ENCODE peak calls at places on chromosome 18, in ten cellular contexts. One of them, this sample, is unnamed.

GRCh38 chr18:28511421-28511821 is 334.5 kb upstream of the CDH2 start:
- DNase-seq in endothelial cell: no peak
- DNase-seq in RWPE1: no peak
- DNase-seq in fibroblast of mammary gland: no peak
- DNase-seq in lower lobe of right lung: no peak
- DNase-seq in OCI-LY7: no peak
- DNase-seq in MCF 10A: peak
- DNase-seq in astrocyte of the spinal cord: peak
- DNase-seq in cardiac fibroblast: peak
- DNase-seq in B cell: no peak
- DNase-seq in this sample: no peak

GRCh38 chr18:3426074-3426473 is 23.9 kb upstream of the TGIF1 start:
- DNase-seq in endothelial cell: no peak
- DNase-seq in RWPE1: no peak
- DNase-seq in fibroblast of mammary gland: no peak
- DNase-seq in lower lobe of right lung: no peak
- DNase-seq in OCI-LY7: no peak
- DNase-seq in MCF 10A: no peak
- DNase-seq in astrocyte of the spinal cord: no peak
- DNase-seq in cardiac fibroblast: no peak
- DNase-seq in B cell: no peak
- DNase-seq in this sample: no peak

GRCh38 chr18:32362484-32362883 is 108.2 kb downstream of the GAREM1 start:
- DNase-seq in endothelial cell: no peak
- DNase-seq in RWPE1: no peak
- DNase-seq in fibroblast of mammary gland: peak
- DNase-seq in lower lobe of right lung: no peak
- DNase-seq in OCI-LY7: no peak
- DNase-seq in MCF 10A: peak
- DNase-seq in astrocyte of the spinal cord: no peak
- DNase-seq in cardiac fibroblast: no peak
- DNase-seq in B cell: no peak
- DNase-seq in this sample: no peak

GRCh38 chr18:74290831-74291770 is 662 bp downstream of the CYB5A start:
- DNase-seq in endothelial cell: no peak
- DNase-seq in RWPE1: peak
- DNase-seq in fibroblast of mammary gland: no peak
- DNase-seq in lower lobe of right lung: peak
- DNase-seq in OCI-LY7: no peak
- DNase-seq in MCF 10A: peak
- DNase-seq in astrocyte of the spinal cord: no peak
- DNase-seq in cardiac fibroblast: peak
- DNase-seq in B cell: peak
- DNase-seq in this sample: peak

GRCh38 chr18:46868171-46868921 is 49.0 kb downstream of the PIAS2 start:
- DNase-seq in endothelial cell: no peak
- DNase-seq in RWPE1: no peak
- DNase-seq in fibroblast of mammary gland: no peak
- DNase-seq in lower lobe of right lung: no peak
- DNase-seq in OCI-LY7: no peak
- DNase-seq in MCF 10A: peak
- DNase-seq in astrocyte of the spinal cord: no peak
- DNase-seq in cardiac fibroblast: no peak
- DNase-seq in B cell: no peak
- DNase-seq in this sample: peak

GRCh38 chr18:44679912-44680270 is 797 bp upstream of the SETBP1 start:
- DNase-seq in endothelial cell: peak
- DNase-seq in RWPE1: peak
- DNase-seq in fibroblast of mammary gland: peak
- DNase-seq in lower lobe of right lung: peak
- DNase-seq in OCI-LY7: peak
- DNase-seq in MCF 10A: peak
- DNase-seq in astrocyte of the spinal cord: peak
- DNase-seq in cardiac fibroblast: peak
- DNase-seq in B cell: peak
- DNase-seq in this sample: peak

GRCh38 chr18:75854808-75855207 is 427.3 kb upstream of the SMIM21 start:
- DNase-seq in endothelial cell: no peak
- DNase-seq in RWPE1: no peak
- DNase-seq in fibroblast of mammary gland: no peak
- DNase-seq in lower lobe of right lung: no peak
- DNase-seq in OCI-LY7: no peak
- DNase-seq in MCF 10A: no peak
- DNase-seq in astrocyte of the spinal cord: no peak
- DNase-seq in cardiac fibroblast: no peak
- DNase-seq in B cell: no peak
- DNase-seq in this sample: no peak

GRCh38 chr18:59957957-59958356 is 58.2 kb downstream of the PMAIP1 start:
- DNase-seq in endothelial cell: no peak
- DNase-seq in RWPE1: no peak
- DNase-seq in fibroblast of mammary gland: peak
- DNase-seq in lower lobe of right lung: no peak
- DNase-seq in OCI-LY7: peak
- DNase-seq in MCF 10A: peak
- DNase-seq in astrocyte of the spinal cord: peak
- DNase-seq in cardiac fibroblast: peak
- DNase-seq in B cell: no peak
- DNase-seq in this sample: peak

GRCh38 chr18:5979971-5980457 is 84.7 kb upstream of the TMEM200C start:
- DNase-seq in endothelial cell: no peak
- DNase-seq in RWPE1: no peak
- DNase-seq in fibroblast of mammary gland: no peak
- DNase-seq in lower lobe of right lung: no peak
- DNase-seq in OCI-LY7: no peak
- DNase-seq in MCF 10A: no peak
- DNase-seq in astrocyte of the spinal cord: no peak
- DNase-seq in cardiac fibroblast: no peak
- DNase-seq in B cell: no peak
- DNase-seq in this sample: peak

GRCh38 chr18:57698571-57699276 is 77.1 kb upstream of the NARS1 start:
- DNase-seq in endothelial cell: no peak
- DNase-seq in RWPE1: no peak
- DNase-seq in fibroblast of mammary gland: peak
- DNase-seq in lower lobe of right lung: no peak
- DNase-seq in OCI-LY7: no peak
- DNase-seq in MCF 10A: peak
- DNase-seq in astrocyte of the spinal cord: peak
- DNase-seq in cardiac fibroblast: peak
- DNase-seq in B cell: no peak
- DNase-seq in this sample: no peak

GRCh38 chr18:21686282-21687105 is 18.1 kb downstream of the ABHD3 start:
- DNase-seq in endothelial cell: no peak
- DNase-seq in RWPE1: no peak
- DNase-seq in fibroblast of mammary gland: peak
- DNase-seq in lower lobe of right lung: no peak
- DNase-seq in OCI-LY7: no peak
- DNase-seq in MCF 10A: no peak
- DNase-seq in astrocyte of the spinal cord: no peak
- DNase-seq in cardiac fibroblast: peak
- DNase-seq in B cell: no peak
- DNase-seq in this sample: no peak

GRCh38 chr18:79796531-79797390 is 977 bp upstream of the KCNG2 start:
- DNase-seq in endothelial cell: no peak
- DNase-seq in RWPE1: no peak
- DNase-seq in fibroblast of mammary gland: peak
- DNase-seq in lower lobe of right lung: no peak
- DNase-seq in OCI-LY7: no peak
- DNase-seq in MCF 10A: no peak
- DNase-seq in astrocyte of the spinal cord: no peak
- DNase-seq in cardiac fibroblast: peak
- DNase-seq in B cell: no peak
- DNase-seq in this sample: no peak

GRCh38 chr18:76454429-76454828 is 40.6 kb downstream of the ZNF516 start:
- DNase-seq in endothelial cell: no peak
- DNase-seq in RWPE1: no peak
- DNase-seq in fibroblast of mammary gland: no peak
- DNase-seq in lower lobe of right lung: no peak
- DNase-seq in OCI-LY7: no peak
- DNase-seq in MCF 10A: no peak
- DNase-seq in astrocyte of the spinal cord: no peak
- DNase-seq in cardiac fibroblast: no peak
- DNase-seq in B cell: no peak
- DNase-seq in this sample: no peak

GRCh38 chr18:50937183-50937582 is 30.7 kb upstream of the ELAC1 start:
- DNase-seq in endothelial cell: no peak
- DNase-seq in RWPE1: no peak
- DNase-seq in fibroblast of mammary gland: no peak
- DNase-seq in lower lobe of right lung: no peak
- DNase-seq in OCI-LY7: no peak
- DNase-seq in MCF 10A: no peak
- DNase-seq in astrocyte of the spinal cord: no peak
- DNase-seq in cardiac fibroblast: no peak
- DNase-seq in B cell: peak
- DNase-seq in this sample: no peak

GRCh38 chr18:7784171-7784570 is 217.1 kb downstream of the PTPRM start:
- DNase-seq in endothelial cell: no peak
- DNase-seq in RWPE1: no peak
- DNase-seq in fibroblast of mammary gland: no peak
- DNase-seq in lower lobe of right lung: no peak
- DNase-seq in OCI-LY7: no peak
- DNase-seq in MCF 10A: peak
- DNase-seq in astrocyte of the spinal cord: peak
- DNase-seq in cardiac fibroblast: no peak
- DNase-seq in B cell: no peak
- DNase-seq in this sample: no peak
- TF ChIP-seq CTCF in endothelial cell: no peak
- TF ChIP-seq CTCF in RWPE1: no peak
- TF ChIP-seq CTCF in fibroblast of mammary gland: no peak
- TF ChIP-seq CTCF in lower lobe of right lung: no peak
- TF ChIP-seq CTCF in OCI-LY7: no peak
- TF ChIP-seq CTCF in MCF 10A: no peak
- TF ChIP-seq CTCF in astrocyte of the spinal cord: no peak
- TF ChIP-seq CTCF in cardiac fibroblast: no peak
- TF ChIP-seq CTCF in B cell: no peak
- TF ChIP-seq CTCF in this sample: no peak

DNA sequence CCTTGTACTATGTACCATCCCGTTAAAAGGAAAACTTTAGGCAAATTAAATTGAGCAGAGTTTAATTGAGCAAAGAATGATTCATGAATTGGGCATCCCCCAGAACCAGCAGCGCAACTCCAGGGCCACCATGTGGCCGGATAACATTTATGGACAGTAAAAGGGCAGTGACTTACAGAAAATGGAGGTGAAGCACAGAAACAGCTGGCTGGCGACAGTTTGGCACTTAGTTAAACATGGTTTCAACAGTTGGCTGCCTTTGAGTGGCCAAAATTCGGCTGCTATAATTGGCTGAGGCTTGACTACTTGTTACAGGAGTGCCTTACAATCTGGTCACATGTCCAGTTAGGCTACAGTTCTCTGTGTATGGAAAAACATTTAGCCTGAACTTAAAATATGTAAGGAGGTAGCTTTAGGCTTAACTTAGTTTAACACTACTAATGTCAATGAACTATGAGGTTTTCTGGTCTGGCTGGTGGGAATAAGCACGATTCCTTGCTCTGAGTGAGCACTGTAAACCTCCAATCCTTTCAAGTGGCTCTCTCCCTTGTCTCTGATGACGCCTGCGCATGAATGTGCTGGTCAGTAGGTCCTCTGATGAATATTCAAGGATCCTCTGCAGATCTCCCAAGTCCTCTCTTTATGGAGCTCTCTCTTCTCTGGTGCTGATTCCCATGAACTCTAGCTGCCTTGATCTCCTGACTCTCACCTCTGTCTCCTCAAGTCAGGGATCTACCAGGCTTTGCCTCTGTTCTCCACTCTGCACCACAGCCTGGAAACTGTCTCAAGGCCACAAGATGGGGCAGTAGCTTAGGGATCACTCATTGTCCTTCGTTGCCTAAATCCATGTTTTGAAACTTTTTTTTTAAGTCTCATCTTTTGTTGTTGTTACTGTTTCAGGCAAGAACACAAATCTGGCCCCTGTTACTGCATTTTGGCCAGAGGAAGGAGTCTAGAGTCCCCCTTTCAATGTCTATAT is 24.4 kb upstream of the RAB31 start:
- DNase-seq in endothelial cell: peak
- DNase-seq in RWPE1: peak
- DNase-seq in fibroblast of mammary gland: peak
- DNase-seq in lower lobe of right lung: no peak
- DNase-seq in OCI-LY7: no peak
- DNase-seq in MCF 10A: peak
- DNase-seq in astrocyte of the spinal cord: peak
- DNase-seq in cardiac fibroblast: peak
- DNase-seq in B cell: no peak
- DNase-seq in this sample: no peak
- TF ChIP-seq CTCF in endothelial cell: no peak
- TF ChIP-seq CTCF in RWPE1: peak
- TF ChIP-seq CTCF in fibroblast of mammary gland: peak
- TF ChIP-seq CTCF in lower lobe of right lung: peak
- TF ChIP-seq CTCF in OCI-LY7: no peak
- TF ChIP-seq CTCF in MCF 10A: peak
- TF ChIP-seq CTCF in astrocyte of the spinal cord: peak
- TF ChIP-seq CTCF in cardiac fibroblast: peak
- TF ChIP-seq CTCF in B cell: no peak
- TF ChIP-seq CTCF in this sample: no peak

DNA sequence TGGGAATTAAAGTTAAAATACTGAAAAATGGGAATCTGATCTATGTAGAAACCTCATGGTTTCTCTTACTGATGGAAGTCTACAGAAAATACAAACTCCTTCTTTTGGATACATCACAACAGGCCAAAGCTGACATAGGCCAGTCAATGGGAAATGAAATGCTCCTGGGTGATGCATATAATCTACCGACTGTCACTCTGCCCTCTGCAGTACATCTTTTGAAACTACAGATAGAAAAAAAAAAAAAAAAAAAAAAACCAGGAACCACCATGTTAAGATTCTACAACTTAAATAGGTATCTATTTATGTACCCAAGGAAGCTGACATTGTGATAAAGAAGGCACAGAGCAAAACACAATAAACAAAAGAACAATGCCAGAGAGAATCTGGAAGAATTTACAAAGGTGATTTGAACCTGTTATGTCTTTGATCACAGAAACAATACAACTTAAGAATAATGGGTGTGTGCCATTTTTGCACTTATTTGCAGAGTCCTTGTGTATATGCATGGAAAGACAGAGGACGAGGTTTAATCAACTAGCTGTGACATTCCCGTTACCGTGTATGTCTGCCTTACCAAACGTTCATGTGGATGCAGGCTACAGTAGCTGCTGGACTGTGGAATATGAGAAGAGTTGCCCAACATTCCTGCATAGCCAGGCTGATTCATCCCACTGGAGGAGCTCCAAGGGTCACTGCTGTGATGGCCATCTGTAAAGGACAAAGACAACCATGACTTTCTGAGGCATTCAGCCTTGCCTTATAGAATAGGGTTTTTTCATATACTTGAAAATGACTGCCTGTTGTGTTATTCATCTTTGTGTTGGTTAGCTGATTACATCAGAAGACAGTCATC is 312.7 kb downstream of the TCF4 start:
- DNase-seq in endothelial cell: no peak
- DNase-seq in RWPE1: no peak
- DNase-seq in fibroblast of mammary gland: peak
- DNase-seq in lower lobe of right lung: no peak
- DNase-seq in OCI-LY7: peak
- DNase-seq in MCF 10A: peak
- DNase-seq in astrocyte of the spinal cord: peak
- DNase-seq in cardiac fibroblast: peak
- DNase-seq in B cell: peak
- DNase-seq in this sample: no peak
- TF ChIP-seq CTCF in endothelial cell: peak
- TF ChIP-seq CTCF in RWPE1: no peak
- TF ChIP-seq CTCF in fibroblast of mammary gland: peak
- TF ChIP-seq CTCF in lower lobe of right lung: no peak
- TF ChIP-seq CTCF in OCI-LY7: peak
- TF ChIP-seq CTCF in MCF 10A: peak
- TF ChIP-seq CTCF in astrocyte of the spinal cord: peak
- TF ChIP-seq CTCF in cardiac fibroblast: peak
- TF ChIP-seq CTCF in B cell: peak
- TF ChIP-seq CTCF in this sample: peak

GRCh38 chr18:26017929-26018328 is 72.5 kb downstream of the SS18 start:
- DNase-seq in endothelial cell: no peak
- DNase-seq in RWPE1: no peak
- DNase-seq in fibroblast of mammary gland: no peak
- DNase-seq in lower lobe of right lung: no peak
- DNase-seq in OCI-LY7: no peak
- DNase-seq in MCF 10A: no peak
- DNase-seq in astrocyte of the spinal cord: no peak
- DNase-seq in cardiac fibroblast: no peak
- DNase-seq in B cell: no peak
- DNase-seq in this sample: no peak
- TF ChIP-seq CTCF in endothelial cell: no peak
- TF ChIP-seq CTCF in RWPE1: no peak
- TF ChIP-seq CTCF in fibroblast of mammary gland: no peak
- TF ChIP-seq CTCF in lower lobe of right lung: no peak
- TF ChIP-seq CTCF in OCI-LY7: peak
- TF ChIP-seq CTCF in MCF 10A: no peak
- TF ChIP-seq CTCF in astrocyte of the spinal cord: no peak
- TF ChIP-seq CTCF in cardiac fibroblast: no peak
- TF ChIP-seq CTCF in B cell: no peak
- TF ChIP-seq CTCF in this sample: no peak